ENCODE peak calls at places on chromosomes 5 and 9, in four cellular contexts. B is A549, W is endothelial cell of umbilical vein, Y is K562. D is an unnamed sample.

GRCh38 chr9:3908731-3909130 is 382.9 kb upstream of the RFX3 start:
- DNase-seq in B (no peak), W (no peak), Y (no peak), D (no peak)

GRCh38 chr5:133287500-133287899 is 235.7 kb downstream of the HSPA4 start:
- DNase-seq in B (peak), W (peak), Y (peak), D (no peak)

GRCh38 chr9:79769476-79770275 is 197.9 kb downstream of the TLE4 start:
- DNase-seq in B (no peak), W (no peak), Y (no peak), D (no peak)

GRCh38 chr9:79912641-79913040 is 340.9 kb downstream of the TLE4 start:
- DNase-seq in B (no peak), W (no peak), Y (no peak), D (no peak)

GRCh38 chr9:101235105-101235866 is 149.5 kb downstream of the BAAT start:
- DNase-seq in B (no peak), W (peak), Y (peak), D (no peak)

GRCh38 chr5:128965638-128966302 is 482 bp downstream of the SLC27A6 start:
- DNase-seq in B (no peak), W (no peak), Y (no peak), D (peak)

GRCh38 chr5:18699681-18700080 is 1065.4 kb downstream of the TAF11L14 start:
- DNase-seq in B (no peak), W (no peak), Y (no peak), D (no peak)

GRCh38 chr5:127612441-127613141 is 36.3 kb upstream of the CTXN3 start:
- DNase-seq in B (no peak), W (no peak), Y (no peak), D (no peak)

GRCh38 chr9:35798658-35799366 is 7.4 kb downstream of the NPR2 start:
- DNase-seq in B (no peak), W (peak), Y (peak), D (no peak)

GRCh38 chr9:129125478-129125877 is 14.3 kb downstream of the PTPA start:
- DNase-seq in B (no peak), W (no peak), Y (no peak), D (no peak)

GRCh38 chr9:92266486-92266885 is 27.0 kb downstream of the IARS1 start:
- DNase-seq in B (no peak), W (no peak), Y (no peak), D (no peak)

GRCh38 chr5:174798411-174798930 is 74.1 kb downstream of the MSX2 start:
- DNase-seq in B (no peak), W (no peak), Y (no peak), D (no peak)

GRCh38 chr5:39138892-39139291 is 64.7 kb upstream of the RICTOR start:
- DNase-seq in B (peak), W (peak), Y (no peak), D (no peak)

GRCh38 chr5:149022200-149022599 is 40.7 kb downstream of the SH3TC2 start:
- DNase-seq in B (no peak), W (no peak), Y (no peak), D (no peak)
- TF ChIP-seq JUN in B (no peak), W (no peak), Y (no peak), D (no peak)

GRCh38 chr9:109989296-109989695 is 209.3 kb downstream of the PALM2AKAP2 start:
- DNase-seq in B (no peak), W (no peak), Y (no peak), D (no peak)
- TF ChIP-seq JUN in B (no peak), W (no peak), Y (no peak), D (no peak)

DNA sequence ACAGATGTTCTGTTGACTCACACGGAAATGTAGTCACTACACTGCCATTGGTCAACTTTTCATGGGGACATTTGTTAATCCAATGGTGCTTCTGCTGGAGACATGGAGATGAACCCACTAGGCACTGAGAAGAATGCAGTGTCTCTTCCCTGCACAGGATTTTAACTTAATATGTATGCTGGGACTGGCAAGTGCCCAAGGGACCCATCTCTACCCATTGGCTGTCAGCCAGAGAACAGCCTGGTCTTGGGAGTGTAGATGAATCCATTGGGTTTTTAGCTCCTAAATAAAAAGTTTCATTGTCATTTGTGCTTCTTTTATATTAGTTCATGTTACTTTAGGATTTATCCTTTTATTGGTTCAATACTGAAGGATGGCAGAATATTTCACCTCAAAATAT is 195.8 kb upstream of the CDH6 start:
- DNase-seq in B (no peak), W (no peak), Y (no peak), D (no peak)
- TF ChIP-seq JUN in B (no peak), W (no peak), Y (no peak), D (no peak)

DNA sequence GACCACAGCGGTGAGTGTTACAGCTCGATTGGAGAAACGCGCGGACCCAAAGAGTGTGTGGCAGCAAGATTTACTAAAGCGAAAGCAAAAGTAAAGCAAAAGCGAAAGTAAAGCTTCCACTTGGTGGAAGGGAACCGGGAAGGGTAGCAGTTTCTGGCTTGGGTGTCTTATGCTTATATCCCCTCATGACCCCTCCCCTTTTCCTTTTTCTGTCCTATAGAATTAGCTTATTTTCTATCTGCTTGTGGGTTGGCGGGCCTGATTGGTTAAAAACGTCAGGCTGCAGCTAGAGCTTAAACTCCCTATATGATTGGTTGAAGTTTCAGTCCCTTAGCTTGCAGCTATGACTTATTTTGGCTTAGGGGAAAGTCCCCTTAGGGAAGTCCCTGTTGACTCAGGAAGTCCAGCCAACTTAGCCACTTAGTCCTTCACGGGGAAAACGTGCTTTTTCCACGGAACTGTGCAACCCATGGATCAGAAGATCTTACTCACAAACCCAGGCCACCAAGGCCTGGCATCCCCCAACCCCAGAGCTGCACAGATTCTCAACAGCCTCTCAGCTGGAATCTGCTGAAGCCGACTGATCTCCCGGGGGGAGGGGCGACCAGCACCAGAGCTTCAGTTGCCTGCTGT is 114.2 kb upstream of the ADAMTS16 start:
- DNase-seq in B (no peak), W (no peak), Y (no peak), D (no peak)
- TF ChIP-seq JUN in B (no peak), W (no peak), Y (no peak), D (no peak)

GRCh38 chr9:124854822-124855221 is 1.6 kb downstream of the WDR38 start:
- DNase-seq in B (no peak), W (no peak), Y (no peak), D (no peak)

GRCh38 chr9:124853605-124854143 is 414 bp downstream of the WDR38 start:
- DNase-seq in B (no peak), W (no peak), Y (no peak), D (no peak)

GRCh38 chr9:124855566-124855943 is 2.3 kb downstream of the WDR38 start:
- DNase-seq in B (no peak), W (no peak), Y (no peak), D (no peak)

GRCh38 chr9:124852829-124853531 is at the start of gene WDR38:
- DNase-seq in B (peak), W (peak), Y (peak), D (peak)

DNA sequence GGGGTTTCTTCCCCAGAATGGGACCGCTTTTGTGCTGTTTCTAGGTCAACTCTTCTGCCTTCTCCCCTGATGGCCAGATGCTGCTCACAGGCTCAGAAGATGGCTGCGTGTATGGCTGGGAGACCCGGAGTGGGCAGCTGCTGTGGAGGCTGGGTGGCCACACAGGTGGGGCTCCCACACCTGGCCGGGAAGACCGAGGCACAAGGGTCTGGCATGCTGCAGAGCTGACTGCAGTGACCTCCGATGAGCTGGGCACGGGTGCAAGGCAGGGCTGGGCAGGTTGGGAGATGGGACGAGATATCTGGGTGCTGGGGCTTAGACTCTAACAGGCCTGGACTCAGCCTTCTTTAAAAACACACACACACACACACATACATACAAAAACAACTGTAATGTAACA is 901 bp downstream of the WDR38 start:
- DNase-seq in B (no peak), W (no peak), Y (no peak), D (no peak)
- TF ChIP-seq JUN in B (no peak), W (no peak), Y (no peak), D (no peak)

GRCh38 chr5:44398382-44398781 is 9.2 kb upstream of the FGF10 start:
- DNase-seq in B (no peak), W (no peak), Y (no peak), D (no peak)
- TF ChIP-seq JUN in B (no peak), W (no peak), Y (no peak), D (no peak)

GRCh38 chr5:177439518-177440053 is 7.0 kb upstream of the PRR7 start:
- DNase-seq in B (no peak), W (no peak), Y (no peak), D (no peak)

GRCh38 chr5:177435847-177436536 is 9.5 kb downstream of the GRK6 start:
- DNase-seq in B (no peak), W (no peak), Y (no peak), D (no peak)

GRCh38 chr5:177434942-177435738 is 8.7 kb downstream of the GRK6 start:
- DNase-seq in B (no peak), W (no peak), Y (no peak), D (no peak)

GRCh38 chr5:177438468-177438867 is 8.1 kb upstream of the PRR7 start:
- DNase-seq in B (no peak), W (no peak), Y (no peak), D (no peak)

DNA sequence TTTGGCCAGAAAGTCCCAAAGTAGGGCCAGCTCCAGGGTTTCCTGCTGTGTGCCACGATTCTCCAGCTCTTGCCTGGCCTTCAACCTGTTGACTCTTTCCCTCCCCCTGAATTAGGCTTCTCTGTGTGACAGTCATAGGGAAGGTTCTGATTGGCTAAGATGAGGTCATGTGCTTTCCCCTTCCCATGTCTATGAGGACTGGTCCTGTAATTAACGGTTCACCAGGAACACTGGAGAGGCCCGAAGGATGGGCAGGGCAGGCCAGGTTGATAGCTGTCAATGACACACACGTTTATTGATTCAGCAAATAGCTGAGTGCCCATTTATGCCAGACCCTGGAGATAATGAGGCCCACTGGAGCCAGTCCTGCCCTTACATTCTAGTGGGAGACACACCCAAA is 9.0 kb upstream of the PRR7 start:
- DNase-seq in B (no peak), W (no peak), Y (peak), D (no peak)
- TF ChIP-seq JUN in B (no peak), W (no peak), Y (no peak), D (no peak)